ENCODE peak calls at places on chromosomes 16 and 17, in seven cellular contexts. C is stomach; A is CD8-positive, alpha-beta T cell; K is breast epithelium; T is heart left ventricle; W is OCI-LY7; G is adrenal gland. B is an unnamed sample.

GRCh38 chr17:61519754-61520440 is 67.7 kb downstream of the TBX4 start:
- DNase-seq in C (no peak), G (no peak), A (no peak), K (no peak), T (no peak), W (no peak), B (no peak)

GRCh38 chr17:56912105-56912999 is 1.5 kb downstream of the TRIM25 start:
- DNase-seq in K (peak; percentile 31), C (peak; percentile 32), W (no peak), G (peak; percentile 80), A (no peak), T (peak; percentile 48), B (no peak)

GRCh38 chr17:60501589-60501988 is 24.5 kb downstream of the APPBP2 start:
- DNase-seq in W (no peak), G (no peak), C (no peak), T (no peak), A (no peak), K (no peak), B (no peak)

GRCh38 chr17:6994666-6995246 is 1.1 kb upstream of the ALOX12 start:
- DNase-seq in C (no peak), A (no peak), W (no peak), K (no peak), T (no peak), G (no peak), B (no peak)

GRCh38 chr16:77434022-77434364 is 841 bp downstream of the ADAMTS18 start:
- DNase-seq in K (no peak), C (no peak), A (no peak), T (no peak), W (no peak), G (no peak), B (no peak)

GRCh38 chr16:88502371-88502770 is 49.3 kb downstream of the ZFPM1 start:
- DNase-seq in W (no peak), K (no peak), T (no peak), A (no peak), C (no peak), G (no peak), B (no peak)

GRCh38 chr16:1050921-1051320 is 21.6 kb upstream of the SSTR5 start:
- DNase-seq in C (no peak), G (no peak), K (no peak), T (no peak), A (no peak), W (no peak), B (no peak)

GRCh38 chr17:49694847-49695697 is 12.7 kb downstream of the SLC35B1 start:
- DNase-seq in A (peak; percentile 80), W (peak; percentile 76), C (peak; percentile 72), G (peak; percentile 64), K (no peak), T (no peak), B (no peak)

GRCh38 chr16:5578980-5579379 is 481.4 kb upstream of the EEF2KMT start:
- DNase-seq in W (no peak), A (no peak), G (no peak), T (no peak), K (no peak), C (no peak), B (no peak)

GRCh38 chr17:82237083-82237745 is 8.4 kb downstream of the SLC16A3 start:
- DNase-seq in T (no peak), C (no peak), W (no peak), K (no peak), G (no peak), A (no peak), B (no peak)

GRCh38 chr16:5615868-5616642 is 518.5 kb upstream of the EEF2KMT start:
- DNase-seq in K (peak; percentile 65), T (peak; percentile 38), W (peak; percentile 63), A (no peak), C (peak; percentile 56), G (peak; percentile 38), B (peak; percentile 84)

GRCh38 chr16:20647736-20648135 is 49.7 kb downstream of the ACSM1 start:
- DNase-seq in K (no peak), T (no peak), A (no peak), C (no peak), W (no peak), G (no peak), B (no peak)

GRCh38 chr17:4598776-4599504 is 14.6 kb downstream of the SMTNL2 start:
- DNase-seq in C (no peak), W (no peak), T (peak; percentile 80), K (peak; percentile 31), A (no peak), G (no peak), B (peak; percentile 59)

GRCh38 chr17:17792551-17793377 is 44.0 kb downstream of the SREBF1 start:
- DNase-seq in G (no peak), K (no peak), T (peak; percentile 61), C (peak; percentile 38), W (no peak), A (peak; percentile 68), B (no peak)

GRCh38 chr17:37176683-37177082 is 199.1 kb upstream of the C17orf78 start:
- DNase-seq in A (no peak), G (no peak), K (no peak), C (no peak), W (no peak), T (no peak), B (no peak)

GRCh38 chr17:28338056-28338768 is 2.7 kb downstream of the TNFAIP1 start:
- DNase-seq in T (peak; percentile 50), W (no peak), G (peak; percentile 35), C (no peak), A (no peak), K (no peak), B (no peak)

DNA sequence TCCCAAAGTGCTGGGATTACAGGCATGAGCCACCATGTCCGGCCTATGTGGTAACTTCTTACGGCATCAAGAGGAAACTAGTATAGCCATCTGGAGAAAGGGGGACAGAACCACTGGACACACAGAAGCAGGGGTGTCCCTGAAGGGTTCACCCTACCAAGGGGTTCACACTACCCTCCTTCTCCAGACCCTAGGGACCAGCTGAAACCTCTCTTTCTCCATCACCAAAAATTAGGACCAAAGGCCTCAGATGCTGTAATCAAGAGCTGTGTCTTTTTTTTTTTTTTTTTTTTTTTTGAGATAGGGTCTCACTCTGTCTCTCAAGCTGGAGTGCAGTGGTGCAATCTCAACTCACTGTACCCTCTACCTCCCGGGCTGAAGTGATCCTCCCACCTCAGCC is 33.2 kb downstream of the ZFHX3 start:
- DNase-seq in W (no peak), A (no peak), G (no peak), C (no peak), K (no peak), T (no peak), B (no peak)
- H3K36me3 ChIP-seq in W (no peaks in the 10 kb centered on the region), A (no peaks in the 10 kb centered on the region), G (no peaks in the 10 kb centered on the region), C (no peaks in the 10 kb centered on the region), K (no peaks in the 10 kb centered on the region), T (no peaks in the 10 kb centered on the region), B (no peaks in the 10 kb centered on the region)

GRCh38 chr17:58394534-58395223 is 22.7 kb downstream of the RNF43 start:
- DNase-seq in W (no peak), T (no peak), K (no peak), G (no peak), C (no peak), A (no peak), B (no peak)
- H3K27ac ChIP-seq in W (no peak overlapping the region), T (no peak overlapping the region), K (no peak overlapping the region), G (no peak overlapping the region), C (peak overlapping the region; percentile 41), A (no peak overlapping the region), B (no peak overlapping the region)

GRCh38 chr16:69294051-69294450 is 17.1 kb upstream of the VPS4A start:
- DNase-seq in A (no peak), K (peak; percentile 44), C (no peak), T (no peak), W (no peak), G (no peak), B (no peak)
- H3K4me1 ChIP-seq in A (no peaks in the 10 kb centered on the region), K (no peaks in the 10 kb centered on the region), C (no peaks in the 10 kb centered on the region), T (no peaks in the 10 kb centered on the region), W (no peaks in the 10 kb centered on the region), G (no peaks in the 10 kb centered on the region), B (peaks cover 15% of the 10 kb centered on the region)

GRCh38 chr16:27483624-27484023 is 66.1 kb downstream of the GTF3C1 start:
- DNase-seq in W (no peak), A (no peak), G (no peak), C (no peak), T (no peak), K (no peak), B (no peak)
- H3K36me3 ChIP-seq in W (peaks cover 63% of the 10 kb centered on the region), A (peaks cover 48% of the 10 kb centered on the region), G (peaks cover 97% of the 10 kb centered on the region), C (peaks cover 100% of the 10 kb centered on the region), T (peaks cover 100% of the 10 kb centered on the region), K (peaks cover 5% of the 10 kb centered on the region), B (peaks cover 5% of the 10 kb centered on the region)

GRCh38 chr17:21020622-21021021 is 22.2 kb downstream of the USP22 start:
- DNase-seq in C (no peak), W (no peak), G (no peak), A (no peak), T (no peak), K (no peak), B (no peak)
- H3K27ac ChIP-seq in C (no peak overlapping the region), W (peak overlapping the region; percentile 1), G (no peak overlapping the region), A (no peak overlapping the region), T (no peak overlapping the region), K (no peak overlapping the region), B (no peak overlapping the region)

DNA sequence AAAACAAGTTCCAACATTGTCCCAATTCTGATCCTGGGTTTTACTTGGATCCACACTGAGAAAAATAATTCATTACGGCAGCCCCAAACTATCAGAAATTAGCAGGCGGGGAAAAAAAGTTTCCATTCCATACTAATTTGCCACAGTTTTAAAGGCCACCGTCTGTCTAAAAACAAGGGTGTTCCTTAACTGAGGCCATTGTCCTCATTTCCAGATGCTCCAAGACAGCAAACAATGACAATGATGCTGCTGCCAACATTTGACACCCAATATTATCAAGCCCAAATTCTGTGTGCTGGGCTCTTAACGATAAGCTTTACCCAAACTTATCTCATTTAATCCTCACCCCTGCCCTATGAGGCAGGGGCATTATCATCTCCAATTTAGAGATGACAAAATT is 26.3 kb downstream of the CUEDC1 start:
- DNase-seq in T (no peak), W (no peak), A (no peak), G (no peak), K (no peak), C (no peak), B (no peak)
- H3K4me1 ChIP-seq in T (peaks cover 92% of the 10 kb centered on the region), W (no peaks in the 10 kb centered on the region), A (no peaks in the 10 kb centered on the region), G (peaks cover 8% of the 10 kb centered on the region), K (peaks cover 6% of the 10 kb centered on the region), C (peaks cover 86% of the 10 kb centered on the region), B (peaks cover 14% of the 10 kb centered on the region)